ENCODE peak calls at places on chromosomes 3 and 15, in six cellular contexts. N is fibroblast of mammary gland, H is progenitor cell of endocrine pancreas, S is cardiac fibroblast, C is brain microvascular endothelial cell, U is AG09319. W is an unnamed sample.

GRCh38 chr3:50971487-50971924 is 296.8 kb downstream of the DOCK3 start:
- DNase-seq in U (peak; percentile 8), C (peak; percentile 28), S (peak; percentile 62), H (peak; percentile 27), N (peak; percentile 47), W (no peak)

GRCh38 chr3:110413807-110414748 is 657.5 kb upstream of the NECTIN3 start:
- DNase-seq in C (peak; percentile 43), U (peak; percentile 43), H (no peak), S (peak; percentile 91), N (peak; percentile 74), W (no peak)

GRCh38 chr3:183800221-183800863 is 25.0 kb downstream of the MAP6D1 start:
- DNase-seq in C (no peak), U (no peak), H (no peak), N (no peak), S (no peak), W (no peak)

GRCh38 chr3:79369306-79369705 is 398.5 kb downstream of the ROBO1 start:
- DNase-seq in C (no peak), U (no peak), S (peak; percentile 18), H (no peak), N (peak; percentile 20), W (no peak)

GRCh38 chr3:72113564-72113963 is 328.6 kb upstream of the PROK2 start:
- DNase-seq in C (no peak), H (no peak), S (no peak), U (no peak), N (no peak), W (no peak)

GRCh38 chr3:126098391-126098858 is 14.5 kb upstream of the SLC41A3 start:
- DNase-seq in N (peak; percentile 10), C (no peak), S (peak; percentile 11), H (no peak), U (no peak), W (no peak)

GRCh38 chr3:108862865-108863798 is 40.5 kb downstream of the TRAT1 start:
- DNase-seq in S (peak; percentile 17), C (peak; percentile 14), H (no peak), U (no peak), N (peak; percentile 80), W (no peak)

GRCh38 chr3:35946121-35946856 is 307.0 kb downstream of the ARPP21 start:
- DNase-seq in N (peak; percentile 46), H (no peak), U (no peak), S (peak; percentile 67), C (no peak), W (no peak)

GRCh38 chr3:43231276-43232000 is 54.9 kb upstream of the SNRK start:
- DNase-seq in N (no peak), C (peak; percentile 33), S (peak; percentile 45), U (no peak), H (no peak), W (no peak)

GRCh38 chr3:56823421-56823926 is 21.7 kb upstream of the ARHGEF3 start:
- DNase-seq in N (no peak), S (no peak), U (no peak), H (no peak), C (no peak), W (no peak)

GRCh38 chr3:108175352-108175751 is 46.9 kb downstream of the IFT57 start:
- DNase-seq in C (no peak), S (no peak), H (no peak), N (peak; percentile 56), U (no peak), W (no peak)

GRCh38 chr3:22887664-22888291 is 315.3 kb upstream of the UBE2E2 start:
- DNase-seq in S (peak; percentile 45), C (peak; percentile 45), H (no peak), N (peak; percentile 56), U (peak; percentile 0), W (no peak)

GRCh38 chr15:61951949-61952348 is 108.3 kb downstream of the VPS13C start:
- DNase-seq in S (peak; percentile 38), H (no peak), C (peak; percentile 4), U (no peak), N (no peak), W (no peak)

GRCh38 chr3:160928183-160928718 is 172.2 kb downstream of the PPM1L start:
- DNase-seq in U (no peak), C (no peak), H (no peak), N (no peak), S (no peak), W (no peak)
- TF ChIP-seq CTCF in U (no peak), C (peak; percentile 40), H (no peak), N (peak; percentile 21), S (peak; percentile 8), W (no peak)

DNA sequence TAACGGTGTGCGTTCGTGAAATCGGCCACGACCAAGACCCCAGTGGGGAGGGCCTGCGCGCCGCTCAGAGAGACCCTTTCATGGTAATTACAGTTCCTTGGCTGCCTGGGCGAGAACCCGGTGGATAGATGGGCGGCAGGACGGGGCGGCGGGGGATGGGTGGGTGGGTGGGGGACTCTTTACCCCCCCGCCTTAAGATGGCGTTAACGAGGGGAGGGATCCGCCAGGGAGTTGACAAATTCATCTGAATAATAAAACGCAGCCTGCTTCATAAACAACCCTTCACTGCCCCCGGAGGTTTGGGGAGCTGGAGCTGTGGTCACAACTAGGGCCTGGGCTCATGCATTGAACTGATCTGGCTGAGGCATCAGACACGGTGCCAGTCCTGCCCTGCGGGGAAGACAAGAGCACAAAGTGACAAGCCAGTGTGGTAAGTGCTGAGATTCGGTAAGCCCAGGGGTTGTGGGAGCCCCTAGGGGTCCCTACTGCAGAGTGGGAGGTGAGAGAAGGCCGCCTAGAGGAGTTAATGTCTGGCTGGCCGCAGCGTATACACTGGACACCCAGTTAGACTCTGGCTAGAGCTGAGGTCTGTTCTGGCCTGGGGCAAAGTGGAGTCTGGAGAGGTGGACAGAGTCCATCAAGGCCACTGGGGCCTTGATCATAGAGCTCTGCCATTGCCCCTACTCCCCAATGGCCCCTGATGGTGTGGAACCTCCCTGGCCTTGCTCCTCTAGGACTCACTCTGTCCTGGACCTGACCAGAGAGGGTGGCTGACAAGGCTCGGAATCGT is 766 bp downstream of the MRAS start:
- DNase-seq in N (peak; percentile 33), U (no peak), S (peak; percentile 32), H (no peak), C (no peak), W (peak; percentile 50)
- TF ChIP-seq CTCF in N (no peak), U (no peak), S (no peak), H (no peak), C (peak; percentile 1), W (no peak)

GRCh38 chr15:68310178-68310810 is 32.7 kb downstream of the FEM1B start:
- DNase-seq in H (no peak), S (no peak), N (no peak), U (no peak), C (no peak), W (peak; percentile 53)
- TF ChIP-seq CTCF in H (no peak), S (no peak), N (no peak), U (no peak), C (no peak), W (no peak)

DNA sequence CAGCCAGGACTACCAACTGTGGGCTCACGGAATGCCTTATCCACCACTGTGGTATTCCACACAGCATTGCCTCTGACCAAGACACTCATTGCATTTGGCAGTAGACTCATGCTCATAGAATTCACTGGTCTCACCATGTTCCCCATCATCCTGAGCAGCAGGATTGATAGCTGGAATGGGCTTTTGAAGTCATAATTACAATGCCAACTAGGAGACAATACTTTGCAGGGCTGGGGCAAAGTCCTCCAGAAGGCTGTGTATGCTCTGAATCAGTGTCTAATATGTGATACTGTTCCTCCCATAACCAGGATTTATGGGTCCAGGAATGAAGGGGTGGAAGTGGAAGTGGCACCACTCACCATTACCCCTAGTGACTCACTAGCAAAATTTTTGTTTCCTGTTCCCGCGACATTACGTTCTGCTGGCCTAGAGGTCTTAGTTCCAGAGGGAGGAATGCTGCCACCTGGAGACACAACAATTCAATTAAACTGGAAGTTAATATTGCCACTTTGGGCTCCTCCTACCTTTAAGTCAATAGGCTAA is 58.6 kb upstream of the CCDC80 start:
- DNase-seq in U (no peak), C (peak; percentile 42), H (no peak), S (peak; percentile 34), N (peak; percentile 81), W (no peak)
- TF ChIP-seq CTCF in U (no peak), C (peak; percentile 32), H (no peak), S (peak; percentile 17), N (peak; percentile 24), W (no peak)

GRCh38 chr15:43206054-43206453 is 14.8 kb downstream of the EPB42 start:
- DNase-seq in H (no peak), U (no peak), N (no peak), C (no peak), S (no peak), W (no peak)

GRCh38 chr15:43199945-43200488 is 14.8 kb downstream of the CCNDBP1 start:
- DNase-seq in N (no peak), H (no peak), U (no peak), C (no peak), S (no peak), W (no peak)

GRCh38 chr15:43208052-43209002 is 12.5 kb downstream of the EPB42 start:
- DNase-seq in H (no peak), S (no peak), U (no peak), N (no peak), C (no peak), W (no peak)

GRCh38 chr15:43207024-43207423 is 13.8 kb downstream of the EPB42 start:
- DNase-seq in C (no peak), S (no peak), H (no peak), N (no peak), U (no peak), W (no peak)

GRCh38 chr15:43204016-43204901 is 16.6 kb downstream of the EPB42 start:
- DNase-seq in N (peak; percentile 78), S (peak; percentile 62), C (peak; percentile 68), U (no peak), H (no peak), W (peak; percentile 62)
- TF ChIP-seq CTCF in N (peak; percentile 70), S (peak; percentile 77), C (peak; percentile 87), U (peak; percentile 63), H (peak; percentile 64), W (peak; percentile 9)

GRCh38 chr15:33009026-33009425 is 185.5 kb downstream of the FMN1 start:
- DNase-seq in C (no peak), H (no peak), U (no peak), S (no peak), N (no peak), W (no peak)

GRCh38 chr15:33008284-33009011 is 186.1 kb downstream of the FMN1 start:
- DNase-seq in U (no peak), C (peak; percentile 90), S (peak; percentile 86), N (peak; percentile 67), H (no peak), W (no peak)

GRCh38 chr15:33009603-33010002 is 184.9 kb downstream of the FMN1 start:
- DNase-seq in C (no peak), S (no peak), U (no peak), H (no peak), N (no peak), W (no peak)

GRCh38 chr15:33005582-33005981 is 188.9 kb downstream of the FMN1 start:
- DNase-seq in N (no peak), C (no peak), S (no peak), H (no peak), U (no peak), W (no peak)

GRCh38 chr15:33007295-33007855 is 187.1 kb downstream of the FMN1 start:
- DNase-seq in H (no peak), S (peak; percentile 59), C (peak; percentile 82), N (peak; percentile 67), U (no peak), W (no peak)
- TF ChIP-seq CTCF in H (peak; percentile 30), S (peak; percentile 21), C (peak; percentile 64), N (peak; percentile 46), U (peak; percentile 20), W (no peak)

GRCh38 chr3:103991461-103992115 is 1375.1 kb upstream of the ALCAM start:
- DNase-seq in S (peak; percentile 1), N (peak; percentile 3), U (no peak), H (no peak), C (peak; percentile 43), W (no peak)
- TF ChIP-seq CTCF in S (peak; percentile 26), N (peak; percentile 33), U (peak; percentile 13), H (peak; percentile 47), C (peak; percentile 80), W (peak; percentile 67)

GRCh38 chr3:100706365-100706764 is 2.9 kb upstream of the TFG start:
- DNase-seq in S (peak; percentile 33), C (no peak), H (no peak), N (peak; percentile 20), U (no peak), W (no peak)
- TF ChIP-seq CTCF in S (no peak), C (no peak), H (no peak), N (no peak), U (no peak), W (no peak)